ENCODE peak calls at places on chromosome 1, in nine cellular contexts. L is sigmoid colon; F is uterus; K is psoas muscle; G is foreskin fibroblast; T is CD8-positive, alpha-beta memory T cell; O is aorta; S is tibial nerve; P is brain microvascular endothelial cell. U is an unnamed sample.

GRCh38 chr1:13616234-13616633 is 32.6 kb downstream of the PDPN start:
- DNase-seq in T (no peak), S (no peak), G (no peak), K (no peak), O (no peak), L (no peak), P (no peak), F (no peak), U (no peak)

GRCh38 chr1:153434746-153435455 is 18.6 kb downstream of the S100A7A start:
- DNase-seq in S (no peak), K (no peak), F (no peak), P (no peak), L (no peak), O (no peak), G (no peak), T (no peak), U (no peak)

GRCh38 chr1:19311503-19311930 is 427 bp downstream of the AKR7A2 start:
- DNase-seq in T (no peak), F (no peak), G (no peak), O (peak; percentile 65), L (peak; percentile 75), K (no peak), S (no peak), P (no peak), U (no peak)

GRCh38 chr1:109371271-109371739 is 26.4 kb downstream of the SORT1 start:
- DNase-seq in L (peak; percentile 74), S (no peak), G (peak; percentile 68), T (no peak), P (no peak), F (peak; percentile 47), K (no peak), O (no peak), U (no peak)

GRCh38 chr1:78856096-78856495 is 150.4 kb downstream of the ADGRL4 start:
- DNase-seq in G (no peak), L (no peak), K (no peak), S (no peak), T (no peak), F (no peak), P (no peak), O (no peak), U (no peak)

GRCh38 chr1:175742790-175743459 is 470 bp downstream of the TNR start:
- DNase-seq in T (no peak), G (no peak), S (no peak), F (no peak), L (no peak), O (no peak), P (peak; percentile 18), K (no peak), U (no peak)

GRCh38 chr1:119896303-119896702 is at the start of gene ADAM30:
- DNase-seq in G (no peak), F (no peak), L (no peak), S (no peak), K (no peak), P (no peak), T (no peak), O (no peak), U (no peak)

GRCh38 chr1:32066489-32066873 is 6.3 kb upstream of the TMEM39B start:
- DNase-seq in F (peak; percentile 80), T (no peak), G (peak; percentile 93), P (peak; percentile 71), S (peak; percentile 43), K (peak; percentile 29), L (peak; percentile 85), O (peak; percentile 88), U (peak; percentile 58)

GRCh38 chr1:82487778-82488177 is 687.0 kb downstream of the ADGRL2 start:
- DNase-seq in G (no peak), T (no peak), S (no peak), P (no peak), F (no peak), K (no peak), O (no peak), L (no peak), U (no peak)

GRCh38 chr1:117122297-117123025 is 912 bp upstream of the TRIM45 start:
- DNase-seq in L (no peak), T (no peak), S (no peak), F (no peak), O (no peak), G (no peak), K (no peak), P (no peak), U (no peak)

GRCh38 chr1:97524211-97524610 is 396.6 kb downstream of the DPYD start:
- DNase-seq in L (no peak), K (no peak), P (no peak), G (no peak), O (no peak), T (no peak), S (no peak), F (no peak), U (no peak)

GRCh38 chr1:85940621-85941306 is 215.8 kb downstream of the COL24A1 start:
- DNase-seq in O (no peak), P (no peak), G (no peak), L (no peak), T (no peak), K (no peak), F (no peak), S (no peak), U (no peak)

GRCh38 chr1:20100632-20101355 is 18.5 kb downstream of the PLA2G2D start:
- DNase-seq in L (peak; percentile 70), K (no peak), G (peak; percentile 18), O (peak; percentile 56), P (peak; percentile 36), S (no peak), F (no peak), T (no peak), U (peak; percentile 43)

GRCh38 chr1:205505791-205506190 is 1.3 kb downstream of the CDK18 start:
- DNase-seq in K (no peak), F (no peak), S (no peak), G (no peak), O (peak; percentile 92), L (peak; percentile 82), P (no peak), T (no peak), U (peak; percentile 49)
- H3K4me3 ChIP-seq in K (peak overlapping the region; percentile 70), F (peak overlapping the region; percentile 90), S (peak overlapping the region; percentile 57), G (no peak overlapping the region), O (peak overlapping the region; percentile 85), L (peak overlapping the region; percentile 64), P (no peak overlapping the region), T (no peak overlapping the region), U (no peak overlapping the region)

GRCh38 chr1:22887491-22887890 is 85.2 kb downstream of the LACTBL1 start:
- DNase-seq in G (no peak), L (no peak), F (no peak), O (no peak), K (no peak), T (no peak), S (no peak), P (no peak), U (no peak)
- H3K4me3 ChIP-seq in G (no peak overlapping the region), L (no peak overlapping the region), F (no peak overlapping the region), O (no peak overlapping the region), K (no peak overlapping the region), T (no peak overlapping the region), S (no peak overlapping the region), P (no peak overlapping the region), U (no peak overlapping the region)

GRCh38 chr1:146036990-146037646 is 15.6 kb upstream of the HJV start:
- DNase-seq in L (peak; percentile 91), S (peak; percentile 60), P (peak; percentile 85), O (peak; percentile 83), T (peak; percentile 79), F (peak; percentile 90), K (peak; percentile 77), G (peak; percentile 84), U (peak; percentile 78)

GRCh38 chr1:146036241-146036989 is 14.9 kb upstream of the HJV start:
- DNase-seq in S (no peak), G (no peak), F (no peak), T (peak; percentile 29), K (no peak), P (no peak), L (no peak), O (no peak), U (no peak)

GRCh38 chr1:146031476-146031875 is 9.9 kb upstream of the HJV start:
- DNase-seq in S (no peak), P (no peak), O (no peak), G (no peak), K (no peak), F (no peak), T (no peak), L (no peak), U (no peak)

GRCh38 chr1:146032613-146033219 is 11.2 kb upstream of the HJV start:
- DNase-seq in G (peak; percentile 46), T (peak; percentile 28), P (peak; percentile 43), K (no peak), L (no peak), O (no peak), S (no peak), F (no peak), U (no peak)

DNA sequence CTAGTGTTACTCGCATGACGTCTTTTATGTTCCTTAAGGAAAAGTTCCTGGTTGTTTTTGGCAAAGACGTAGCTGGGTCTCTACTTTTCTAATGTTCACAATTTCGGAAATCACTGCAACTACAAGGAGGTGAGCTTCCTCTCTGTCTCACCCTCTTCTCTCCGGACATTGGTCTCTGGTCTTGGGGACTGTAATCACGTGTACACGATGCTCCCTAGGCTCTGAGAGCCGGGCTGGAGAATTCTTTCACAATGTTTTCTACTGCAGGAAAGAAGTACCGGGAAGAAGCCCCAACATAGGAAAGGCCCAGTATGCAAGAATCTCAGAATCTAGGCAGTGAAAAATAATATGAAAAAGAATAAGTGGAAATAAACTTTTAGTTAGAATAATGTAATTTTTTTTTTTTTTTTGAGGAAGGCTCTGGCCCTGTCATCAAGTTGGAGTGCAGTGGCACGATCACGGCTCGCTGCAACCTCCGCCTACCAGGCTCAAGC is 13.5 kb upstream of the HJV start:
- DNase-seq in O (no peak), F (no peak), T (no peak), L (no peak), K (no peak), G (peak; percentile 22), S (no peak), P (no peak), U (peak; percentile 33)
- H3K4me3 ChIP-seq in O (no peak overlapping the region), F (no peak overlapping the region), T (peak overlapping the region; percentile 88), L (no peak overlapping the region), K (peak overlapping the region; percentile 73), G (peak overlapping the region; percentile 41), S (peak overlapping the region; percentile 76), P (peak overlapping the region; percentile 40), U (peak overlapping the region; percentile 88)

GRCh38 chr1:241630476-241630875 is 9.7 kb downstream of the CHML start:
- DNase-seq in T (no peak), P (no peak), K (no peak), F (no peak), L (no peak), S (no peak), O (no peak), G (no peak), U (no peak)

GRCh38 chr1:241630899-241631298 is 9.3 kb downstream of the CHML start:
- DNase-seq in O (no peak), G (no peak), P (no peak), S (no peak), F (no peak), T (no peak), K (no peak), L (no peak), U (no peak)

GRCh38 chr1:241624925-241625324 is 15.2 kb downstream of the CHML start:
- DNase-seq in S (no peak), G (no peak), T (no peak), P (no peak), O (no peak), L (no peak), F (no peak), K (no peak), U (no peak)

GRCh38 chr1:241630005-241630404 is 10.2 kb downstream of the CHML start:
- DNase-seq in K (no peak), P (no peak), L (no peak), S (no peak), F (no peak), G (no peak), O (no peak), T (no peak), U (no peak)

GRCh38 chr1:241627453-241628329 is 12.5 kb downstream of the CHML start:
- DNase-seq in L (no peak), S (no peak), P (peak; percentile 82), T (peak; percentile 50), K (no peak), G (peak; percentile 56), O (no peak), F (no peak), U (peak; percentile 35)
- H3K4me3 ChIP-seq in L (no peak overlapping the region), S (no peak overlapping the region), P (no peak overlapping the region), T (peak overlapping the region; percentile 51), K (no peak overlapping the region), G (no peak overlapping the region), O (no peak overlapping the region), F (no peak overlapping the region), U (no peak overlapping the region)

U was measured in MG63.